ENCODE peak calls at places on chromosomes 11 and 22, in seven cellular contexts. W is HFF-Myc, T is RWPE1, H is NCI-H774, Q is transverse colon, U is neuronal stem cell, L is SK-MEL-5. X is an unnamed sample.
A peak's percentile ranks its signal among the peaks of the same experiment; 100 is the strongest.

GRCh38 chr11:11567862-11568650 is 53.7 kb downstream of the GALNT18 start:
- DNase-seq in W (no peak), H (no peak), T (peak; percentile 53), Q (peak; percentile 29), L (no peak), U (no peak), X (no peak)

GRCh38 chr22:23523746-23524145 is 56.3 kb downstream of the IGLL1 start:
- DNase-seq in H (no peak), L (no peak), Q (no peak), W (no peak), T (no peak), U (no peak), X (no peak)

GRCh38 chr22:40071720-40072119 is 77.0 kb downstream of the FAM83F start:
- DNase-seq in Q (no peak), W (no peak), L (no peak), T (no peak), U (no peak), H (no peak), X (no peak)

GRCh38 chr11:9530020-9530628 is 43.3 kb upstream of the WEE1 start:
- DNase-seq in T (no peak), W (no peak), U (no peak), L (peak; percentile 34), H (no peak), Q (no peak), X (no peak)

GRCh38 chr11:128095459-128096096 is 491.8 kb downstream of the ETS1 start:
- DNase-seq in L (peak; percentile 2), T (peak; percentile 34), W (peak; percentile 86), Q (no peak), U (no peak), H (no peak), X (peak; percentile 94)

GRCh38 chr11:48210052-48210451 is 6.6 kb upstream of the OR4B1 start:
- DNase-seq in W (no peak), H (no peak), Q (no peak), U (no peak), L (peak; percentile 50), T (no peak), X (no peak)

GRCh38 chr22:31230871-31231621 is 18.9 kb downstream of the LIMK2 start:
- DNase-seq in U (no peak), Q (peak; percentile 69), L (peak; percentile 81), H (no peak), W (no peak), T (no peak), X (peak; percentile 75)

GRCh38 chr11:57224537-57224936 is 12.5 kb downstream of the APLNR start:
- DNase-seq in U (no peak), T (peak; percentile 30), Q (no peak), W (no peak), L (no peak), H (no peak), X (no peak)

GRCh38 chr11:65013130-65013691 is 749 bp upstream of the ARL2 start:
- DNase-seq in W (peak; percentile 63), L (peak; percentile 79), Q (peak; percentile 96), T (peak; percentile 90), H (peak; percentile 82), U (no peak), X (peak; percentile 57)

GRCh38 chr11:103548838-103549237 is 439.6 kb downstream of the DYNC2H1 start:
- DNase-seq in W (no peak), T (no peak), H (no peak), L (no peak), Q (no peak), U (no peak), X (no peak)

GRCh38 chr11:115503083-115503885 is 931 bp downstream of the CADM1 start:
- DNase-seq in U (peak; percentile 57), T (no peak), Q (peak; percentile 61), W (no peak), H (peak; percentile 59), L (peak; percentile 72), X (no peak)

GRCh38 chr11:111913031-111913861 is 712 bp downstream of the HSPB2 start:
- DNase-seq in T (no peak), Q (no peak), W (no peak), L (no peak), U (no peak), H (no peak), X (no peak)

GRCh38 chr11:1879342-1879940 is 12.3 kb downstream of the PRR33 start:
- DNase-seq in U (no peak), L (no peak), Q (no peak), T (no peak), H (no peak), W (no peak), X (no peak)

GRCh38 chr11:123628936-123629683 is 25.3 kb downstream of the SCN3B start:
- DNase-seq in Q (peak; percentile 13), H (no peak), L (peak; percentile 41), T (no peak), U (no peak), W (no peak), X (peak; percentile 65)

GRCh38 chr11:109745996-109746625 is 324.1 kb downstream of the C11orf87 start:
- DNase-seq in Q (no peak), L (no peak), W (no peak), T (no peak), H (no peak), U (no peak), X (no peak)

GRCh38 chr11:27234043-27234668 is 128.9 kb downstream of the CCDC34 start:
- DNase-seq in H (no peak), W (peak; percentile 64), T (peak; percentile 25), L (peak; percentile 36), Q (peak; percentile 56), U (no peak), X (no peak)

GRCh38 chr11:75406338-75406777 is 7.0 kb downstream of the RPS3 start:
- DNase-seq in L (no peak), H (peak; percentile 26), W (no peak), T (no peak), Q (no peak), U (no peak), X (peak; percentile 79)

GRCh38 chr11:117316197-117316961 is at the start of gene BACE1:
- DNase-seq in U (peak; percentile 83), L (peak; percentile 87), Q (peak; percentile 68), W (peak; percentile 60), H (peak; percentile 77), T (peak; percentile 82), X (peak; percentile 44)

GRCh38 chr22:38355275-38355674 is 38.0 kb upstream of the CSNK1E start:
- DNase-seq in U (no peak), T (no peak), Q (no peak), H (no peak), W (no peak), L (no peak), X (no peak)

GRCh38 chr11:122979815-122980656 is 1.6 kb downstream of the BSX start:
- DNase-seq in T (no peak), U (peak; percentile 41), H (no peak), W (no peak), L (no peak), Q (no peak), X (no peak)

GRCh38 chr11:70637186-70637800 is 239.0 kb downstream of the CTTN start:
- DNase-seq in T (no peak), W (no peak), U (no peak), Q (no peak), H (no peak), L (no peak), X (no peak)

GRCh38 chr22:32700186-32700882 is 101.2 kb upstream of the TIMP3 start:
- DNase-seq in T (no peak), W (peak; percentile 72), L (no peak), H (no peak), Q (no peak), U (no peak), X (no peak)

GRCh38 chr22:45565973-45566372 is 63.3 kb downstream of the FBLN1 start:
- DNase-seq in W (no peak), H (no peak), T (no peak), L (no peak), Q (no peak), U (no peak), X (no peak)

GRCh38 chr22:17436382-17436951 is 67.2 kb downstream of the CECR2 start:
- DNase-seq in T (no peak), L (no peak), Q (no peak), W (no peak), H (no peak), U (peak; percentile 14), X (no peak)

GRCh38 chr11:121703166-121703565 is 250.4 kb upstream of the SORL1-AS1 start:
- DNase-seq in L (no peak), H (no peak), U (no peak), T (no peak), W (no peak), Q (no peak), X (no peak)

GRCh38 chr11:74427377-74427776 is 29.1 kb upstream of the PGM2L1 start:
- DNase-seq in T (no peak), W (no peak), Q (no peak), U (no peak), H (no peak), L (no peak), X (peak; percentile 60)

GRCh38 chr11:35144103-35144741 is 5.3 kb downstream of the CD44 start:
- DNase-seq in Q (peak; percentile 64), T (peak; percentile 80), W (peak; percentile 55), L (no peak), U (no peak), H (no peak), X (no peak)

GRCh38 chr11:15700456-15700855 is 585.7 kb downstream of the INSC start:
- DNase-seq in U (no peak), T (no peak), L (no peak), W (no peak), H (no peak), Q (no peak), X (no peak)

GRCh38 chr11:36885154-36885553 is 287.1 kb upstream of the RAG2 start:
- DNase-seq in H (no peak), L (no peak), T (no peak), Q (no peak), U (no peak), W (no peak), X (no peak)

GRCh38 chr22:43883012-43883661 is 8.7 kb downstream of the PNPLA5 start:
- DNase-seq in W (peak; percentile 51), U (peak; percentile 74), H (peak; percentile 31), T (peak; percentile 55), L (peak; percentile 89), Q (peak; percentile 36), X (peak; percentile 20)

GRCh38 chr11:74033046-74033445 is 24.2 kb upstream of the UCP3 start:
- DNase-seq in W (no peak), H (no peak), L (no peak), Q (no peak), T (no peak), U (no peak), X (no peak)

GRCh38 chr11:130847517-130847916 is 68.8 kb downstream of the SNX19 start:
- DNase-seq in H (no peak), W (no peak), Q (no peak), U (no peak), L (no peak), T (peak; percentile 92), X (no peak)

GRCh38 chr22:41106122-41106968 is 14.0 kb downstream of the EP300 start:
- DNase-seq in H (no peak), Q (no peak), U (no peak), T (no peak), W (no peak), L (no peak), X (no peak)

GRCh38 chr11:398826-399225 is 4.8 kb downstream of the PKP3 start:
- DNase-seq in U (no peak), W (no peak), Q (no peak), T (no peak), H (no peak), L (no peak), X (no peak)

GRCh38 chr11:119551726-119552510 is 128.9 kb upstream of the THY1 start:
- DNase-seq in Q (no peak), T (no peak), L (no peak), H (no peak), W (no peak), U (no peak), X (no peak)

X was measured in pulmonary artery endothelial cell.